ENCODE peak calls at places on chromosomes 4 and X, in eight cellular contexts. O is HepG2, F is heart left ventricle, G is right lobe of liver, D is tibial nerve, I is body of pancreas, W is endothelial cell of umbilical vein, H is ovary. J is an unnamed sample.

GRCh38 chrX:8067754-8068469 is 103.2 kb downstream of the VCX2 start:
- DNase-seq in W (no peak), O (no peak), I (no peak), F (no peak), H (no peak), G (no peak), D (no peak), J (no peak)

GRCh38 chr4:3344596-3344995 is 51.8 kb downstream of the RGS12 start:
- DNase-seq in O (no peak), I (no peak), D (no peak), W (no peak), F (peak; percentile 8), H (no peak), G (no peak), J (no peak)

GRCh38 chrX:30488092-30488491 is 89.5 kb downstream of the TASL start:
- DNase-seq in F (no peak), H (no peak), W (no peak), D (no peak), G (no peak), O (no peak), I (no peak), J (no peak)

GRCh38 chrX:20545538-20545937 is 278.8 kb upstream of the RPS6KA3 start:
- DNase-seq in H (no peak), F (no peak), O (no peak), G (no peak), I (no peak), W (no peak), D (no peak), J (no peak)

GRCh38 chr4:158996669-158997074 is 106.2 kb upstream of the RAPGEF2 start:
- DNase-seq in O (no peak), I (no peak), W (peak; percentile 90), H (no peak), F (no peak), G (no peak), D (no peak), J (no peak)

GRCh38 chr4:63619771-63620170 is 789.5 kb downstream of the TECRL start:
- DNase-seq in F (no peak), G (no peak), O (no peak), H (no peak), W (no peak), I (no peak), D (no peak), J (no peak)

GRCh38 chrX:150364347-150365050 is 1.4 kb downstream of the MAMLD1 start:
- DNase-seq in F (peak; percentile 23), O (no peak), D (peak; percentile 7), H (peak; percentile 59), I (peak; percentile 34), G (peak; percentile 47), W (peak; percentile 20), J (no peak)

GRCh38 chr4:145694929-145695328 is 15.0 kb downstream of the C4orf51 start:
- DNase-seq in F (no peak), I (no peak), W (no peak), G (no peak), O (no peak), D (no peak), H (no peak), J (no peak)

GRCh38 chr4:119692001-119692400 is 63.4 kb upstream of the PDE5A start:
- DNase-seq in G (no peak), F (peak; percentile 22), I (no peak), W (no peak), O (no peak), H (no peak), D (no peak), J (no peak)

GRCh38 chr4:114349543-114350175 is 248.9 kb upstream of the UGT8 start:
- DNase-seq in F (no peak), W (no peak), I (no peak), G (no peak), O (no peak), D (no peak), H (no peak), J (no peak)

GRCh38 chrX:110394653-110395052 is 36.0 kb downstream of the RTL9 start:
- DNase-seq in O (no peak), I (no peak), H (no peak), W (no peak), G (no peak), D (no peak), F (no peak), J (no peak)

DNA sequence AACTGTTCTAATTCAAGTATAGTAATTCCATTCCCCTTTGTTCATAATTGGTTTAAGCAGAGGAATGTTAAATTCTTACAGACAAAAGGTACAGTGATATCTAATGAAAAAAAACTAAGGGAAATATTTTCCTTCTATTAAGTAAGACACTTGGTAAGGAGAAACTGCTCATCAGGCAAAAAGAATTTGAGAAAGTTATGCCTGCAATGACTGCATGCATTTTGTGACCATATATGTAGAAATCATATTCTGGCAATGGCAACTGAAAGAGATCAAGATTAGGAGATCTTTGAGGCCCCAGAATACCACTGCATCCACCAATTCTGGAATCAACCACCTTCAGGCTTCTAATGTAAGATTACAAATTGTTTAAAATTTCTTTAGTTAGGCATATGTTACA is 364.8 kb downstream of the PCDH10 start:
- DNase-seq in G (no peak), W (no peak), D (no peak), I (no peak), F (no peak), H (no peak), O (no peak), J (no peak)
- H3K27ac ChIP-seq in G (no peak overlapping the region), W (no peak overlapping the region), D (no peak overlapping the region), I (no peak overlapping the region), F (no peak overlapping the region), H (no peak overlapping the region), O (no peak overlapping the region), J (no peak overlapping the region)

DNA sequence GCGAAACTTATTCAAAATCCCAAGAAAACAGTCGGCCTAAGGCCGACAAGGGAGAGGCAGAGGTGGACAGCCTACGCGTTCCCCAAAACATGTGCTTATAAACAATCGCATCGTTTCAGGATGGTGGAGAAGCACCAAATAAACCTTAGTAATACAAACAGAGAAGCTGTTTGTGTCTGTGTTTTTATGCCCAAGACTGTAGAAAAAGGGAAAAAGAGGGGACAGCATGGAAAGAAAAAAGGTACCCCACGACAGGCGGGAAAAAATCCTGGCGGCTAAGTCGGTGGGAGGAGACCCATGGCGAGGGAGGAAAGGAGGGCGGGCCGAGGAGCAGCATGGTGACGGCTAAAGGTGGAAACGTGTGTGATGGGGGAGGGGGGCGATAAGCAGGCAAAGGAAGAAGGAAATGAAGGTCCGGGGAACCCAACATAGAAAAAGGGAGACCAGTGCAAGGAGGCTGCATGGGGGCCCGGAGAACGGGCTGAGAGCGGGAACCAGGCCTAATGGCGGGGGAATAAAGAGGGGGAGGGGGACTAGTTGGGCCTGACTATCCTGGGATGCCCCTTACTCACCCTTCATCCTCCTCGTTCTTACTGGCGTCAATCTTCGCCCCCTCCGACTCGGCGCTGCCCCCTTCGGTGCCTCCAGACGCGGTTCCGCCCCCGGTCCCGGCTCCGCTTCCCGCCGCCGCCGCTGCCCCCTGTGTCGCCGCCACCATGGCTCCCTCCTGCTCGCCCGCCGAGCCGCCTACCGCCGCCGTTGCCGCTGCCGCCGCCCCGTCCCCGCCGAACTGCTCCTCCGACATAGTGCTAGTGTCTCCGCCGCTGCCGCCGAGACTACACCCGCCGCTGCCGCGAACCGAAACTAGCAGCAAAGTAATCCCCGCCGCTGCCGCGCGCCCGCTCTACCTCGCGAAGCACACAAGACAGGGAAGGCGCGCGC is 646 bp downstream of the HNRNPD start:
- DNase-seq in F (peak; percentile 83), H (peak; percentile 80), O (peak; percentile 69), G (peak; percentile 86), I (peak; percentile 88), W (peak; percentile 65), D (peak; percentile 71), J (peak; percentile 89)
- TF ChIP-seq POLR2A in F (no peak), H (no peak), O (peak; percentile 53), G (no peak), I (no peak), W (peak; percentile 66), D (no peak), J (peak; percentile 18)

DNA sequence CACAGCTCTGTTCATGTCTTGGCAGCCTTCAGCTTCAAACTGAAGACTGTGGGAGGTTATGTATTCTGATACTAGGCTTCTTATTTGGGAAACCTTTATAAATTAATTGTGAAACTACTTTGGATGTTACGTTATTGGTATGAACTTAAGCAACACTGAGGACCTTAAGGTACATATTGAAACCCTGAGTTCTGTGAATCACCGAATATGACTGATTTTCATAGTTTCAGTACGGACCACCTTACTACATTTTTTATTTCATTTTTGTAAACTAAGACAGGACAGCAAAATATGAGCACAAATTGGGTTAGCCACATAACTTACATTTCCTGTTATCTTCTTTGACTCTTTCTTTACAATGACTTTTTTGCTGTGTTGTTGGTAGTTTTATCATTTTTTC is 498.4 kb downstream of the PDGFC start:
- DNase-seq in W (no peak), D (no peak), I (no peak), O (no peak), H (no peak), G (no peak), F (no peak), J (no peak)
- H3K27ac ChIP-seq in W (no peak overlapping the region), D (no peak overlapping the region), I (no peak overlapping the region), O (no peak overlapping the region), H (no peak overlapping the region), G (no peak overlapping the region), F (no peak overlapping the region), J (no peak overlapping the region)

GRCh38 chr4:175998782-175999181 is 66.9 kb upstream of the WDR17 start:
- DNase-seq in I (no peak), O (no peak), H (no peak), F (no peak), D (no peak), G (no peak), W (no peak), J (no peak)

GRCh38 chr4:175997291-175997690 is 68.3 kb upstream of the WDR17 start:
- DNase-seq in D (no peak), G (no peak), I (no peak), F (no peak), O (no peak), W (no peak), H (no peak), J (no peak)

GRCh38 chr4:176002007-176002623 is 63.5 kb upstream of the WDR17 start:
- DNase-seq in W (peak; percentile 5), D (no peak), H (no peak), G (peak; percentile 47), I (peak; percentile 63), F (no peak), O (no peak), J (no peak)

GRCh38 chr4:175999944-176000343 is 65.7 kb upstream of the WDR17 start:
- DNase-seq in W (no peak), H (no peak), O (no peak), D (no peak), F (no peak), G (no peak), I (no peak), J (no peak)

DNA sequence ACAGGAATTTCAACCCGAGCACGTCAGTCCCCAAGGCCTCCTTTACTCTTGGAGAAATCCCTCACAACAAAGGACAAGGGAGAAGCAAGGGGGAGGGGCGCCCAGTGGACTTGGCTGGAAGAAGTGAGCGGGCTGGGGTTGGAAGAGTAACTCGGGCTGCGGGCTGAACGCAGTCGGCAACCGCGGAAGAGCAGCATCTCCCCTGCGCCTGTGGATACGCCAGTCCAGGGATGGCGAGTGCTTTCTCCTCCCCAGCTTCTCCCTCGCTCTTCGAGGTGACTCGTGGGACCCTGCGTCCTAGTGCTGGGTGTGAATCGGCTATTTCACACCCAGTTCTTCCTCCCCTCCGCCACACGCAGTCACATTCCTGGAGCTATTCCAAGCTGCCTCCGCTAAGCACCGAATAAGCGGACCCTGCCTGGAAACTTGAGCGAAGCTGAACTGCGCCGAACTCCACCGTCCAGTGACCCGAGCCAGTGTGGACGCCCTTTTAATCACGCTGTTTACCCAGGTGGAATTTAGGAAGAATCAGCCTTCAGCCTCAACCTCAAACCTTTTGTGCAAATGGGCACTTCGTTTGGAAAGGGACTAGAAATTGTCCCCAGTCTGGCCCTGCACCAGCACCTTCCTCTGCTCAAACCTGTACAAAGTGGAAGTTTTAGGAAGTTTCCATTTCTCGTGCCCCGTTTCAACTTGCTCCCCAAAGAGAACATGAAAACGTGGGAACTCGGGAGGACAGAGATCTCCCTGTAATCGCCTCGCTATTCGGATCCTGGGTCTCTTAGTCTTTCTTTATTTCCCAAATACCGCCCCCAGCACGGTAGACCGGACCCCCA is 64.3 kb upstream of the WDR17 start:
- DNase-seq in G (peak; percentile 52), I (peak; percentile 51), H (peak; percentile 34), F (peak; percentile 19), O (no peak), D (no peak), W (peak; percentile 28), J (no peak)
- TF ChIP-seq POLR2A in G (no peak), I (no peak), H (no peak), F (no peak), O (no peak), D (no peak), W (no peak), J (no peak)